ENCODE peak calls at places on chromosomes 6 and 20, in four cellular contexts. J is Right ventricle myocardium superior; D is stimulated activated CD4-positive, alpha-beta T cell treated with anti-CD3 and anti-CD28 coated beads, Interleukin-2, amount 100 ng/mL, for 48 hours; F is WTC11. V is an unnamed sample.

GRCh38 chr6:36217188-36217587 is 20.6 kb downstream of the BRPF3 start:
- DNase-seq in J (no peak), D (no peak), F (no peak), V (no peak)

GRCh38 chr6:44186691-44187025 is 28.0 kb downstream of the CAPN11 start:
- DNase-seq in J (no peak), D (no peak), F (no peak), V (no peak)

GRCh38 chr20:47754946-47755652 is 30.2 kb downstream of the SULF2 start:
- DNase-seq in J (no peak), D (no peak), F (no peak), V (no peak)

GRCh38 chr6:7546832-7547714 is 5.6 kb downstream of the DSP start:
- DNase-seq in J (no peak), D (no peak), F (no peak), V (no peak)

GRCh38 chr6:18668994-18669393 is 281.8 kb downstream of the RNF144B start:
- DNase-seq in J (no peak), D (no peak), F (no peak), V (no peak)

GRCh38 chr6:168387911-168388310 is 53.1 kb upstream of the SMOC2 start:
- DNase-seq in J (no peak), D (no peak), F (no peak), V (no peak)

GRCh38 chr6:96391776-96392175 is 129.8 kb upstream of the UFL1 start:
- DNase-seq in J (peak), D (peak), F (peak), V (no peak)

GRCh38 chr20:62186887-62187866 is 4.3 kb downstream of the MTG2 start:
- DNase-seq in J (no peak), D (no peak), F (no peak), V (no peak)

GRCh38 chr20:38649275-38649891 is 47.8 kb downstream of the ARHGAP40 start:
- DNase-seq in J (no peak), D (no peak), F (peak), V (no peak)

GRCh38 chr6:105680131-105680530 is 277.2 kb upstream of the PREP start:
- DNase-seq in J (no peak), D (no peak), F (no peak), V (no peak)

GRCh38 chr6:110233769-110234374 is 53.6 kb downstream of the CDC40 start:
- DNase-seq in J (no peak), D (no peak), F (no peak), V (peak)

GRCh38 chr6:31572041-31572911 is at the start of gene LTA:
- DNase-seq in J (no peak), D (peak), F (no peak), V (no peak)

GRCh38 chr6:139765825-139766285 is 391.4 kb upstream of the CITED2 start:
- DNase-seq in J (no peak), D (no peak), F (no peak), V (no peak)

GRCh38 chr6:90538651-90539050 is 48.2 kb downstream of the MAP3K7 start:
- DNase-seq in J (no peak), D (no peak), F (no peak), V (no peak)

GRCh38 chr20:4413314-4414045 is 308.2 kb upstream of the PRND start:
- DNase-seq in J (no peak), D (no peak), F (no peak), V (no peak)

GRCh38 chr6:16481680-16482079 is 243.3 kb downstream of the GMPR start:
- DNase-seq in J (no peak), D (no peak), F (no peak), V (no peak)

GRCh38 chr6:137756788-137757187 is 110.3 kb upstream of the TNFAIP3 start:
- DNase-seq in J (no peak), D (no peak), F (no peak), V (no peak)

GRCh38 chr20:48166082-48166835 is 381.0 kb upstream of the SULF2 start:
- DNase-seq in J (no peak), D (no peak), F (no peak), V (no peak)

GRCh38 chr6:45432944-45433343 is 55.2 kb upstream of the SUPT3H start:
- DNase-seq in J (no peak), D (no peak), F (no peak), V (no peak)

V was measured in GM12891.